ENCODE peak calls at places on chromosome 12, in four cellular contexts. Q is astrocyte of the spinal cord, T is PC-9, S is upper lobe of right lung. W is an unnamed sample.

GRCh38 chr12:24788886-24789285 is 160.0 kb downstream of the BCAT1 start:
- DNase-seq in S (no peak), T (no peak), Q (no peak), W (no peak)

GRCh38 chr12:53071591-53072551 is 7.3 kb downstream of the SPRYD3 start:
- DNase-seq in Q (no peak), S (peak), T (no peak), W (no peak)

GRCh38 chr12:88272456-88272855 is 130.3 kb downstream of the TMTC3 start:
- DNase-seq in S (no peak), T (no peak), Q (no peak), W (no peak)

GRCh38 chr12:124518051-124518932 is 49.1 kb downstream of the NCOR2 start:
- DNase-seq in S (peak), Q (peak), T (peak), W (peak)

GRCh38 chr12:38543151-38543550 is 226.6 kb downstream of the ALG10B start:
- DNase-seq in Q (no peak), S (peak), T (peak), W (no peak)

GRCh38 chr12:130838284-130838950 is 633 bp downstream of the STX2 start:
- DNase-seq in Q (no peak), S (no peak), T (no peak), W (no peak)

GRCh38 chr12:111410229-111411186 is 4.8 kb downstream of the SH2B3 start:
- DNase-seq in S (no peak), Q (peak), T (no peak), W (no peak)

GRCh38 chr12:3253682-3254275 is 176.6 kb downstream of the TSPAN9 start:
- DNase-seq in S (no peak), Q (no peak), T (no peak), W (no peak)

GRCh38 chr12:128810182-128811127 is 13.3 kb downstream of the SLC15A4 start:
- DNase-seq in T (no peak), S (no peak), Q (no peak), W (no peak)

GRCh38 chr12:113439606-113440030 is 17.4 kb downstream of the SDSL start:
- DNase-seq in S (no peak), T (no peak), Q (peak), W (no peak)

GRCh38 chr12:64608901-64609542 is 1.3 kb upstream of the RASSF3 start:
- DNase-seq in S (no peak), Q (peak), T (peak), W (peak)

GRCh38 chr12:89225808-89226368 is 126.4 kb downstream of the DUSP6 start:
- DNase-seq in S (no peak), Q (peak), T (peak), W (no peak)

GRCh38 chr12:45914090-45914489 is 76.3 kb downstream of the SCAF11 start:
- DNase-seq in Q (peak), T (no peak), S (no peak), W (no peak)

GRCh38 chr12:20212658-20213387 is 155.5 kb upstream of the PDE3A start:
- DNase-seq in Q (peak), T (peak), S (peak), W (no peak)

GRCh38 chr12:16458521-16459078 is 111.2 kb downstream of the MGST1 start:
- DNase-seq in Q (no peak), S (no peak), T (no peak), W (no peak)

GRCh38 chr12:4934651-4935050 is 24.9 kb downstream of the KCNA1 start:
- DNase-seq in S (no peak), T (no peak), Q (peak), W (no peak)

GRCh38 chr12:78149459-78149858 is 318.8 kb downstream of the NAV3 start:
- DNase-seq in Q (no peak), T (no peak), S (no peak), W (no peak)

GRCh38 chr12:82832981-82833380 is 146.3 kb downstream of the TMTC2 start:
- DNase-seq in S (no peak), Q (no peak), T (no peak), W (no peak)

GRCh38 chr12:118103601-118104382 is at the start of gene VSIG10:
- DNase-seq in S (peak), T (peak), Q (peak), W (no peak)

GRCh38 chr12:87311206-87311605 is 718.0 kb downstream of the C12orf50 start:
- DNase-seq in T (no peak), S (no peak), Q (peak), W (no peak)

GRCh38 chr12:5170894-5171293 is 127.2 kb downstream of the KCNA5 start:
- DNase-seq in Q (no peak), S (no peak), T (no peak), W (no peak)

GRCh38 chr12:90366286-90366685 is 588.7 kb downstream of the CCER1 start:
- DNase-seq in S (no peak), Q (peak), T (no peak), W (no peak)

GRCh38 chr12:30959778-30960177 is 33.2 kb downstream of the TSPAN11 start:
- DNase-seq in Q (no peak), T (no peak), S (peak), W (peak)

GRCh38 chr12:59122784-59123183 is 202.5 kb upstream of the LRIG3 start:
- DNase-seq in S (no peak), Q (no peak), T (no peak), W (no peak)

GRCh38 chr12:2165021-2165420 is 112.2 kb downstream of the CACNA1C start:
- DNase-seq in Q (no peak), T (no peak), S (no peak), W (no peak)

GRCh38 chr12:85835417-85835809 is 796 bp downstream of the RASSF9 start:
- DNase-seq in T (no peak), S (no peak), Q (peak), W (no peak)

GRCh38 chr12:103268831-103269514 is 226.8 kb downstream of the C12orf42 start:
- DNase-seq in T (no peak), Q (no peak), S (no peak), W (no peak)

GRCh38 chr12:53213348-53213747 is 6.3 kb upstream of the ITGB7 start:
- DNase-seq in Q (peak), S (peak), T (no peak), W (peak)

GRCh38 chr12:70581199-70581598 is 56.0 kb downstream of the PTPRB start:
- DNase-seq in Q (no peak), S (no peak), T (no peak), W (no peak)

GRCh38 chr12:117316336-117316735 is 45.1 kb downstream of the NOS1 start:
- DNase-seq in T (no peak), Q (no peak), S (no peak), W (no peak)

GRCh38 chr12:39403376-39403775 is 39.5 kb downstream of the KIF21A start:
- DNase-seq in T (no peak), S (no peak), Q (no peak), W (no peak)

GRCh38 chr12:126874427-126875026 is 1392.4 kb upstream of the TMEM132C start:
- DNase-seq in T (no peak), Q (peak), S (peak), W (no peak)

GRCh38 chr12:15757553-15758255 is 31.5 kb downstream of the EPS8 start:
- DNase-seq in Q (peak), S (no peak), T (peak), W (peak)

GRCh38 chr12:121753844-121754264 is 39.6 kb downstream of the RHOF start:
- DNase-seq in S (peak), Q (no peak), T (no peak), W (no peak)

GRCh38 chr12:78403136-78403535 is 461.4 kb upstream of the SYT1 start:
- DNase-seq in S (no peak), Q (peak), T (no peak), W (no peak)

GRCh38 chr12:116060765-116061164 is 216.7 kb downstream of the MED13L start:
- DNase-seq in S (no peak), T (no peak), Q (no peak), W (no peak)

GRCh38 chr12:5037795-5038357 is 5.8 kb upstream of the KCNA5 start:
- DNase-seq in Q (no peak), T (no peak), S (no peak), W (no peak)

GRCh38 chr12:9240776-9241175 is 32.6 kb upstream of the PZP start:
- DNase-seq in T (no peak), S (no peak), Q (no peak), W (no peak)

GRCh38 chr12:128971802-128972201 is 118.5 kb downstream of the GLT1D1 start:
- DNase-seq in T (no peak), S (no peak), Q (no peak), W (no peak)

GRCh38 chr12:46473634-46474201 is 101.1 kb upstream of the SLC38A2 start:
- DNase-seq in S (peak), Q (peak), T (peak), W (peak)

GRCh38 chr12:57864382-57864781 is 17.9 kb upstream of the CTDSP2 start:
- DNase-seq in Q (no peak), T (no peak), S (no peak), W (no peak)
- TF ChIP-seq CTCF in Q (no peak), T (no peak), S (no peak), W (no peak)

GRCh38 chr12:12890815-12891645 is at the start of gene GPRC5A:
- DNase-seq in T (peak), Q (peak), S (peak), W (peak)
- TF ChIP-seq CTCF in T (no peak), Q (peak), S (peak), W (no peak)

GRCh38 chr12:84421103-84421502 is 491.5 kb downstream of the SLC6A15 start:
- DNase-seq in S (no peak), T (no peak), Q (no peak), W (no peak)
- TF ChIP-seq CTCF in S (no peak), T (no peak), Q (no peak), W (no peak)

DNA sequence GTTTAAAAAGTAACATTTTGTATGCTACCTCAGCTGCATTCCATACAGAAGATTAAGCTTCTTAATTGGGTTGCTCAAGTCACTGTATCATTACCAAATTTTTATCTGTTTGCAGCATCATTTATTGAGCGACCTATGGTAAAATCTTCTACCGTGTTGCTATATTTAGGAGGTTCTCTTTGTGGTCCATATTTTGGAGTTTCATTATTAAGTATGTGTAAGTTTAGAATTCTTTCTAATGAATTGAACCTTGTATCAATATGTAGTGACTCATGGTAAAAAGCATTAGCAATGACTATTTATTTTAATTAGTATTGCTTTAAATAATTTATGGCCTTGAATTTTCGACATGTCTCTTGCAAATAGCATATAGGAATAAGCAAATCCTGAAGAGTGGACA is 42.2 kb downstream of the CSRP2 start:
- DNase-seq in T (no peak), Q (no peak), S (no peak), W (no peak)
- TF ChIP-seq CTCF in T (no peak), Q (no peak), S (no peak), W (no peak)

DNA sequence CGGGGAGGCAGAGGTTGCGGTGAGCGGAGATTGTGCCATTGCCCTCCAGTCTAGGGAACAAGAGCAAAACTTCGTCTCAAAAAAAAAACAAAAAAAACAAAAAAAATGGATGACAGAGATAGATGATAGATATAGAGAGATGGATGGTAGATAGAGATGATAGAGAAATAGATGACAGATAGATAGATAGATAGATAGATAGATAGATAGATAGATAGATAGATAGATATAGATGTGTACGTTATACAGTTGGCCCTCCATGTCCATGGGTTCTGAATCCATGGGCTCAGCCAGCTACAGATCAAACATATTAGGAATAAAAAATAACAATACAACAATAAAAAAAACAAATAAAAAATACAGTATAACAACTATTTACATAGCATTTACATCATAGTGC is 12.8 kb upstream of the SLC25A3 start:
- DNase-seq in Q (no peak), S (no peak), T (no peak), W (no peak)
- TF ChIP-seq CTCF in Q (no peak), S (no peak), T (no peak), W (no peak)

DNA sequence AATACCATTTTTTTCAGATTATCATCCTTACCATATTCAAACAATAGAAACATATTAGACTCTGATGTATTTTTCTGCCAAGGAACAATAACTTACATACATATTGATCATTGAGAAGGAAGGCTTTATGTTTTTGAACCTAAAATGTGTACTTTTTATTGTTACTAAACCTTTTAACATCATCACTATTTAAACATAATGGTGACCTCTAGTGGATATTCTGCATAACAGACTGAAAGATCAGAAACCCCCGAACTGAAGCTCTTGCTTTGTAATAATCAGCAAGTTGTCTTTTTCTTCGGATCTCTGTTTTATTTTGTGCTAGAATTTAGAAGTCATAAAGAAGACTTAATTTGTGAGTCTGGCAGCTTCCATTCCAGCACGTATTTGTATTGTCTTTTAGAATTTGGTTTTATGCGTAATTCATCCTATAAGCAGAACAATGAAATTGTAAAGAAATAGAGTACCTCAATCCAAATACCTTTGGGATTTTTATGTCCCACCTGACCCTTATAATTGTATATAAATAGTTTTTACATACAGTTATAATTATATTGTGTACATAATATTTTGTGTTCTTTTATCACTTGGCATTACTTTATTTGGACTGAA is 125.9 kb upstream of the ATF1 start:
- DNase-seq in Q (peak), T (peak), S (no peak), W (no peak)
- TF ChIP-seq CTCF in Q (peak), T (peak), S (peak), W (peak)

DNA sequence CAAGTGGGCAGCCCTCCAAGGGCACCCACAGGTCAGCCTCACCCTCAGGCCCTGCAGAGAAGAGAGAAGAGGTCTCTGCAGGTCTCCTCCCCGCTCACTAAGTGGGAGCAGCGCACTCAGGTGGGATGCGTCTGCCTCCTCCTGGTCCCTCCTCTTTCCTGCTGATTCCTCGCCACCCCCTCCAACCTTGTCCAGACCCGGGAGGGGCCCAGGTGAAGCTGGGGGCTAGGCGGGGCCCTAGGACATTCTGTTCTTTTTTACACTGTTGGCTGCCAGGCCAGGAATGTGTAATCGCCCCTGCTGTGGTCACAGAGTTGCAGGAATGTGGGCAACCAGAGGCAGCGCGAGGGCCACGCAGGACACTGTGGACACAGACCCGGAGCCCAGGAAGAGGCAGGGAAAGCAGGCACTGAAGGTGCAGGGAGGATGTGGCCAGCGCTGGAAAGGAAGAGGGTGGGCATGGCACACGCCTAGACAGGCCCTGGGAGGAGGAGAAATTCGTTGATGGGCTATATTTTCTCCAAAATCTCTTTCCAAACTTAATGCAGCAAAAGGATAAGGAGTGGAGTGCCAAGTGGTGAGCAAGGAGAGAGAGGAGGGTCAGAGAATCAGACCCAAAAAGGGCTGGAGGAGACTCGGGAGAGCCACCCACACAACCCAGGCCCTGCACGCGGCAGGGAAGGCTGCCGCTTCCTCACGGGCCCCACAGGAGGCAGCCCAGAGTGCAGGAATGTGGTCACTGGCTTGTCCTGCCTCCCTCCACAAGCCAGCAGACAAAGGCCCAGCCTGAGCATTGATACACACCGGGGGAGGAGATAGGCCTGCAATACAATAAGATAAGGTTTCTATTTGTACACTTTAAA is 947 bp upstream of the SCNN1A start:
- DNase-seq in T (peak), Q (peak), S (peak), W (no peak)
- TF ChIP-seq CTCF in T (peak), Q (peak), S (peak), W (peak)

GRCh38 chr12:63098851-63099250 is 52.1 kb downstream of the AVPR1A start:
- DNase-seq in S (no peak), T (no peak), Q (no peak), W (no peak)
- TF ChIP-seq CTCF in S (no peak), T (no peak), Q (no peak), W (no peak)

GRCh38 chr12:105930612-105931011 is 208.1 kb downstream of the NUAK1 start:
- DNase-seq in Q (no peak), S (no peak), T (no peak), W (no peak)

GRCh38 chr12:105931104-105931503 is 207.7 kb downstream of the NUAK1 start:
- DNase-seq in Q (no peak), T (no peak), S (no peak), W (no peak)

GRCh38 chr12:105931762-105932587 is 206.8 kb downstream of the NUAK1 start:
- DNase-seq in T (no peak), Q (no peak), S (no peak), W (no peak)

GRCh38 chr12:105927553-105927952 is 211.2 kb downstream of the NUAK1 start:
- DNase-seq in S (no peak), Q (no peak), T (no peak), W (no peak)

DNA sequence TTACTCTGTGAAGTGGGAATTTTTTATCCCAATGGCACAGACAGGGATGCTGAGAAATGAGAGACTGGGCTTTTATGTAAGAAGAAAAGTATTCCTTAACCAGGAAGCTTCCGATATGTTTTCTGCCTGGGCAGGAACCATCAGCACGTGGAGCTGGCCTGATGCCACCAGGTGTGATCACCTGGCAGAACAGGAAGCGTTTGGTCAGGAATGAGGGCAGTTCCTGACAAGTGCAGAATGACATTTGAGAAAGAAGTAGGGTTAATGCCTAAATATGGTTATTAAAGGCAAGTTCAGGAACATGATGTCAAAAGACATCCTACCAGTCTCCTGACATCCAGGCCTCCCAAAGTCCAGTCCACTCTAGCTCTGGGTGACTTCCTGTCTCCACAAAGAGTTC is 210.3 kb downstream of the NUAK1 start:
- DNase-seq in T (no peak), S (no peak), Q (no peak), W (no peak)
- TF ChIP-seq CTCF in T (no peak), S (no peak), Q (no peak), W (no peak)

DNA sequence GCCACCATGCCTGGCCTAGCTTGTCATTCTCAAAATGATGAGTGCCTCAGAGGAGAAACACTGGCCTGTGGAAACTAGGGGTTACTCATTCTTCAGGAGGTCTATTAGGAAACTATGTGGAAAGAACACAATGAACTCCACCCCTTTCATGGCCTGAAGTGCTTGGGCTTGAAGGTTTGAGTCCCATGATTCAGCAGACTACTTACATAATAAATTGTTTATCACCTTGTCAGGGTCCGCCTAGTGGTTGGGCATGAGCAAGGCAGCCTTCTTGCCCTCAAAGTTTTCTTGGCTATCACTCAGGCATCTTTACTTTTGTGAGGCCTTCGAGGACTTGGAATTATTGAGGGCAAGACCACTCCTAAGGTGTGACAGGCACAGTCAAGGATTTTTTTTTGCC is 251.2 kb downstream of the ACSS3 start:
- DNase-seq in S (no peak), T (no peak), Q (no peak), W (no peak)
- TF ChIP-seq CTCF in S (no peak), T (peak), Q (peak), W (no peak)

W was measured in CD14-positive monocyte.